ENCODE peak calls at places on chromosomes 2 and 18, in ten cellular contexts. K, M, N, H, B, I, L, T, Z and D are unnamed samples.

GRCh38 chr2:74006424-74006823 is 21.7 kb downstream of the TET3 start:
- DNase-seq in K (no peak), N (no peak), T (no peak), M (no peak), L (no peak), H (no peak), Z (no peak), B (no peak), I (peak; percentile 59), D (peak; percentile 76)

GRCh38 chr2:170262343-170262742 is 84.4 kb downstream of the MYO3B start:
- DNase-seq in Z (no peak), T (no peak), H (no peak), K (no peak), I (no peak), L (no peak), B (no peak), M (no peak), N (no peak), D (no peak)

GRCh38 chr2:65530547-65531320 is 98.3 kb upstream of the SPRED2 start:
- DNase-seq in T (no peak), M (no peak), N (no peak), Z (no peak), K (no peak), L (no peak), B (peak; percentile 43), H (no peak), I (no peak), D (no peak)

GRCh38 chr2:228600265-228600664 is 418.8 kb upstream of the SPHKAP start:
- DNase-seq in M (no peak), N (no peak), I (no peak), B (no peak), K (no peak), H (no peak), T (no peak), L (no peak), Z (no peak), D (no peak)

GRCh38 chr2:215466097-215466909 is 30.4 kb upstream of the FN1 start:
- DNase-seq in B (no peak), Z (no peak), K (no peak), I (peak; percentile 18), M (no peak), N (no peak), H (no peak), T (no peak), L (no peak), D (peak; percentile 58)

GRCh38 chr2:30106543-30106942 is 40.3 kb upstream of the YPEL5 start:
- DNase-seq in L (no peak), M (no peak), K (no peak), B (no peak), N (no peak), H (no peak), Z (no peak), T (no peak), I (no peak), D (no peak)

GRCh38 chr2:112033600-112033999 is 21.5 kb upstream of the TMEM87B start:
- DNase-seq in I (no peak), T (no peak), M (no peak), N (no peak), Z (no peak), B (no peak), K (no peak), L (no peak), H (no peak), D (no peak)

GRCh38 chr2:181674466-181674865 is 5.9 kb downstream of the NEUROD1 start:
- DNase-seq in H (no peak), B (no peak), K (no peak), L (no peak), N (no peak), M (no peak), T (no peak), I (no peak), Z (no peak), D (no peak)

DNA sequence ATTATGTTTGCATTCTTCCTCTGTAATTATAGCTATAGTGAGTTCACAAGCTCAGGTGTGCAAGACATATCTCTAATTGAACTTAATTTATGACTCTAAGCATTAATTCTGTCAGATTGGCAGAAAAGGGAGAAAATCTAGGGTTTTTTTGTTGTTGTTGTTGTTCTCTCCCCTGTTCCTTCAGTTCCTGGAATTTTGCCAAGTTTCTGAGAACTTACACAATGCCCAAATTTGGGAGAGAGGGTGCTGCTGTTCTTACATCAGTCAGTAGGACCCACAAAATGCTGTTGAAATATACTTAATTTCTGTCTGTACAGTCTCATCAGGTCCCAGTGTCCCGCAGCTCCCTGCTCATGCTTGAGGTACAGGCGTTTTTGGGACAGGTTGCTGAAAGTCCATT is 221.8 kb upstream of the RBMS1 start:
- DNase-seq in B (no peak), N (no peak), L (no peak), Z (no peak), H (peak; percentile 41), K (no peak), I (no peak), M (no peak), T (no peak), D (no peak)
- H3K4me1 ChIP-seq in B (no peaks in the 10 kb centered on the region), N (no peaks in the 10 kb centered on the region), L (no peaks in the 10 kb centered on the region), Z (no peaks in the 10 kb centered on the region), H (peaks cover 5% of the 10 kb centered on the region), K (no peaks in the 10 kb centered on the region), I (no peaks in the 10 kb centered on the region), M (no peaks in the 10 kb centered on the region), T (no peaks in the 10 kb centered on the region), D (peaks cover 1% of the 10 kb centered on the region)

GRCh38 chr18:3266062-3266608 is 4.2 kb downstream of the MYL12B start:
- DNase-seq in Z (no peak), M (no peak), K (no peak), B (no peak), T (no peak), H (no peak), I (no peak), N (no peak), L (peak; percentile 19), D (no peak)

GRCh38 chr18:3268306-3268705 is 6.4 kb downstream of the MYL12B start:
- DNase-seq in K (no peak), M (no peak), Z (no peak), L (no peak), H (no peak), I (no peak), N (no peak), B (no peak), T (no peak), D (no peak)

GRCh38 chr18:3264362-3264761 is 2.4 kb downstream of the MYL12B start:
- DNase-seq in M (no peak), H (no peak), Z (no peak), T (no peak), K (no peak), N (no peak), I (no peak), L (peak; percentile 33), B (no peak), D (no peak)

GRCh38 chr18:3262234-3263171 is 570 bp downstream of the MYL12B start:
- DNase-seq in N (peak; percentile 18), K (no peak), I (no peak), H (no peak), B (no peak), M (no peak), T (no peak), Z (no peak), L (peak; percentile 32), D (peak; percentile 71)

DNA sequence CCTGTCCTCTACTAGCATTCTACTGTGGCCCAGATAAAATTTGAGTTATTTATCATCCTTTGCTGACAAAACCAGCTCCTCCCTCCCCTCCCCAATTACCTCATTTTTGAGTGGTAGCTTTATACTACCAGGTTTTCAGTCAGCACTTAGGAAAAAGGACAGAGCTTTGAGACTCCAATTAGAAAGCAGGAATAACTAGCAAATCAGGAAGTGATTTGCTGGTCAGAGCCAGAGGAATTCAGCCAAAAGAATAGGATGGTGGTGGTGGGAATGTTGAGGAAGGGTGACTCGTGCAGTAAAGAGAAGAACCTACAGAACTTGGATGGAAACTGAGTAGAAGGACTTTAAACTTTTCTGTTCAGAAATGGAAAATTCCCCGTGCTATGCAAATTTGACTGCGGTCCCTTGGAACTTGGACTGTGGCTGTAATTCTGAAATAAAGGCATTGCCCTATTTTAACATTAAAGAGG is 3.7 kb downstream of the MYL12B start:
- DNase-seq in K (no peak), T (no peak), I (no peak), H (no peak), B (no peak), M (no peak), Z (no peak), L (peak; percentile 17), N (no peak), D (no peak)
- H3K27ac ChIP-seq in K (peak overlapping the region; percentile 65), T (no peak overlapping the region), I (peak overlapping the region; percentile 23), H (no peak overlapping the region), B (no peak overlapping the region), M (no peak overlapping the region), Z (peak overlapping the region; percentile 65), L (peak overlapping the region; percentile 99), N (peak overlapping the region; percentile 40), D (no peak overlapping the region)

GRCh38 chr2:72148975-72149555 is 1.4 kb upstream of the CYP26B1 start:
- DNase-seq in I (peak; percentile 32), Z (no peak), L (peak; percentile 75), M (no peak), H (peak; percentile 75), K (no peak), N (no peak), T (no peak), B (peak; percentile 73), D (peak; percentile 89)

GRCh38 chr2:72148391-72148974 is 821 bp upstream of the CYP26B1 start:
- DNase-seq in T (no peak), K (no peak), Z (no peak), B (peak; percentile 71), N (no peak), M (no peak), L (peak; percentile 38), I (no peak), H (peak; percentile 38), D (peak; percentile 49)

GRCh38 chr2:72146357-72147302 is 1.0 kb downstream of the CYP26B1 start:
- DNase-seq in T (no peak), H (no peak), N (no peak), M (no peak), I (peak; percentile 6), L (peak; percentile 10), K (no peak), Z (no peak), B (peak; percentile 39), D (no peak)

GRCh38 chr2:72147303-72147970 is at the start of gene CYP26B1:
- DNase-seq in L (peak; percentile 40), Z (no peak), K (no peak), M (no peak), H (peak; percentile 70), I (peak; percentile 17), B (peak; percentile 66), T (no peak), N (no peak), D (peak; percentile 71)

DNA sequence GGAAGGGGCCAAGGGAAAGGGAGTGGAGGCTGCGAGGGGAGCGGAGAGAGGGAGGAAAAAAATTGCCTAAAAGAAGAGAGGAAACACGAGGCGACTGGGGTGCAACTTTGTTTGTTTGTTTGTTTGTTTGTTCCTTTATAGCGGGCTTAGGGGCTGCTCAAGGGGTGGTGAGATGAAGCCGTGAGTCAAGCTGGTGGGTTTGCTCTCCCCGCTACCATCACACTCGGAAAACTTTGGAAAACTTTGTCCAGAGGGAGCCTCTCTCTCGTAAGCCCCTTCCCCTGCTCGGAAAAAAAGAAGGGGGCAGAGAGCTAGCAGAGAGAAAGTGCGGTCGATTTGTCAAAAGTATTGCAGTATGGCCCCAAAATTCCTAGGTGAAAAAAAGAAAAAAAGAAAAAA is 308 bp upstream of the CYP26B1 start:
- DNase-seq in H (no peak), B (no peak), Z (no peak), T (no peak), K (no peak), I (no peak), N (no peak), M (no peak), L (no peak), D (no peak)
- H3K4me1 ChIP-seq in H (peaks cover 6% of the 10 kb centered on the region), B (peaks cover 34% of the 10 kb centered on the region), Z (peaks cover 73% of the 10 kb centered on the region), T (peaks cover 49% of the 10 kb centered on the region), K (peaks cover 22% of the 10 kb centered on the region), I (peaks cover 64% of the 10 kb centered on the region), N (peaks cover 33% of the 10 kb centered on the region), M (peaks cover 52% of the 10 kb centered on the region), L (peaks cover 48% of the 10 kb centered on the region), D (peaks cover 3% of the 10 kb centered on the region)

GRCh38 chr2:239346676-239347075 is 54.1 kb downstream of the HDAC4 start:
- DNase-seq in M (no peak), B (no peak), T (no peak), K (no peak), H (no peak), I (no peak), N (no peak), L (no peak), Z (no peak), D (no peak)
- H3K27ac ChIP-seq in M (no peak overlapping the region), B (no peak overlapping the region), T (no peak overlapping the region), K (no peak overlapping the region), H (no peak overlapping the region), I (no peak overlapping the region), N (no peak overlapping the region), L (no peak overlapping the region), Z (no peak overlapping the region), D (no peak overlapping the region)